ENCODE peak calls at places on chromosomes 7 and 10, in nine cellular contexts. One of them, this sample, is unnamed.

GRCh38 chr7:152511736-152512135 is 75.9 kb upstream of the KMT2C start:
- DNase-seq in GM06990: no peak
- DNase-seq in cardiac muscle cell: peak; percentile 5
- DNase-seq in CD8-positive, alpha-beta T cell: no peak
- DNase-seq in NT2/D1: no peak
- DNase-seq in heart right ventricle: no peak
- DNase-seq in esophagus muscularis mucosa: no peak
- DNase-seq in WERI-Rb-1: no peak
- DNase-seq in IMR-90: no peak
- DNase-seq in this sample: no peak

GRCh38 chr10:125629758-125630376 is 53.1 kb downstream of the TEX36 start:
- DNase-seq in GM06990: no peak
- DNase-seq in cardiac muscle cell: peak; percentile 37
- DNase-seq in CD8-positive, alpha-beta T cell: no peak
- DNase-seq in NT2/D1: no peak
- DNase-seq in heart right ventricle: no peak
- DNase-seq in esophagus muscularis mucosa: no peak
- DNase-seq in WERI-Rb-1: no peak
- DNase-seq in IMR-90: peak; percentile 53
- DNase-seq in this sample: no peak

GRCh38 chr7:73828107-73828803 is 2.5 kb upstream of the CLDN4 start:
- DNase-seq in GM06990: no peak
- DNase-seq in cardiac muscle cell: peak; percentile 40
- DNase-seq in CD8-positive, alpha-beta T cell: no peak
- DNase-seq in NT2/D1: no peak
- DNase-seq in heart right ventricle: no peak
- DNase-seq in esophagus muscularis mucosa: no peak
- DNase-seq in WERI-Rb-1: peak; percentile 63
- DNase-seq in IMR-90: peak; percentile 64
- DNase-seq in this sample: no peak

GRCh38 chr10:35631404-35631803 is 10.7 kb downstream of the FZD8 start:
- DNase-seq in GM06990: no peak
- DNase-seq in cardiac muscle cell: no peak
- DNase-seq in CD8-positive, alpha-beta T cell: no peak
- DNase-seq in NT2/D1: no peak
- DNase-seq in heart right ventricle: no peak
- DNase-seq in esophagus muscularis mucosa: no peak
- DNase-seq in WERI-Rb-1: no peak
- DNase-seq in IMR-90: no peak
- DNase-seq in this sample: no peak

GRCh38 chr7:77338260-77338659 is 77.9 kb downstream of the GSAP start:
- DNase-seq in GM06990: no peak
- DNase-seq in cardiac muscle cell: no peak
- DNase-seq in CD8-positive, alpha-beta T cell: no peak
- DNase-seq in NT2/D1: no peak
- DNase-seq in heart right ventricle: no peak
- DNase-seq in esophagus muscularis mucosa: no peak
- DNase-seq in WERI-Rb-1: no peak
- DNase-seq in IMR-90: no peak
- DNase-seq in this sample: no peak

GRCh38 chr10:87842776-87843497 is 20.4 kb downstream of the KLLN start:
- DNase-seq in GM06990: no peak
- DNase-seq in cardiac muscle cell: peak; percentile 74
- DNase-seq in CD8-positive, alpha-beta T cell: no peak
- DNase-seq in NT2/D1: no peak
- DNase-seq in heart right ventricle: no peak
- DNase-seq in esophagus muscularis mucosa: no peak
- DNase-seq in WERI-Rb-1: no peak
- DNase-seq in IMR-90: peak; percentile 84
- DNase-seq in this sample: no peak

GRCh38 chr7:16210171-16210570 is 211.2 kb downstream of the CRPPA start:
- DNase-seq in GM06990: no peak
- DNase-seq in cardiac muscle cell: no peak
- DNase-seq in CD8-positive, alpha-beta T cell: no peak
- DNase-seq in NT2/D1: no peak
- DNase-seq in heart right ventricle: no peak
- DNase-seq in esophagus muscularis mucosa: no peak
- DNase-seq in WERI-Rb-1: no peak
- DNase-seq in IMR-90: no peak
- DNase-seq in this sample: no peak

GRCh38 chr7:41886906-41887311 is 184.0 kb upstream of the INHBA start:
- DNase-seq in GM06990: no peak
- DNase-seq in cardiac muscle cell: peak; percentile 95
- DNase-seq in CD8-positive, alpha-beta T cell: no peak
- DNase-seq in NT2/D1: no peak
- DNase-seq in heart right ventricle: peak; percentile 58
- DNase-seq in esophagus muscularis mucosa: no peak
- DNase-seq in WERI-Rb-1: peak; percentile 15
- DNase-seq in IMR-90: peak; percentile 98
- DNase-seq in this sample: peak; percentile 89

GRCh38 chr7:82559203-82559805 is 115.7 kb upstream of the CACNA2D1 start:
- DNase-seq in GM06990: peak; percentile 11
- DNase-seq in cardiac muscle cell: no peak
- DNase-seq in CD8-positive, alpha-beta T cell: no peak
- DNase-seq in NT2/D1: no peak
- DNase-seq in heart right ventricle: no peak
- DNase-seq in esophagus muscularis mucosa: no peak
- DNase-seq in WERI-Rb-1: peak; percentile 92
- DNase-seq in IMR-90: no peak
- DNase-seq in this sample: no peak

GRCh38 chr7:84372155-84372621 is 177.6 kb upstream of the SEMA3A start:
- DNase-seq in GM06990: no peak
- DNase-seq in cardiac muscle cell: peak; percentile 92
- DNase-seq in CD8-positive, alpha-beta T cell: no peak
- DNase-seq in NT2/D1: no peak
- DNase-seq in heart right ventricle: no peak
- DNase-seq in esophagus muscularis mucosa: no peak
- DNase-seq in WERI-Rb-1: peak; percentile 11
- DNase-seq in IMR-90: peak; percentile 98
- DNase-seq in this sample: no peak

GRCh38 chr10:124649209-124649608 is 95.0 kb downstream of the FAM53B start:
- DNase-seq in GM06990: no peak
- DNase-seq in cardiac muscle cell: no peak
- DNase-seq in CD8-positive, alpha-beta T cell: no peak
- DNase-seq in NT2/D1: no peak
- DNase-seq in heart right ventricle: peak; percentile 56
- DNase-seq in esophagus muscularis mucosa: no peak
- DNase-seq in WERI-Rb-1: no peak
- DNase-seq in IMR-90: no peak
- DNase-seq in this sample: no peak

GRCh38 chr7:17640730-17641377 is 299.4 kb downstream of the SNX13 start:
- DNase-seq in GM06990: no peak
- DNase-seq in cardiac muscle cell: peak; percentile 61
- DNase-seq in CD8-positive, alpha-beta T cell: no peak
- DNase-seq in NT2/D1: peak; percentile 65
- DNase-seq in heart right ventricle: no peak
- DNase-seq in esophagus muscularis mucosa: no peak
- DNase-seq in WERI-Rb-1: peak; percentile 44
- DNase-seq in IMR-90: peak; percentile 31
- DNase-seq in this sample: no peak

GRCh38 chr7:139088268-139088667 is 21.3 kb downstream of the ZC3HAV1 start:
- DNase-seq in GM06990: no peak
- DNase-seq in cardiac muscle cell: no peak
- DNase-seq in CD8-positive, alpha-beta T cell: no peak
- DNase-seq in NT2/D1: no peak
- DNase-seq in heart right ventricle: no peak
- DNase-seq in esophagus muscularis mucosa: no peak
- DNase-seq in WERI-Rb-1: no peak
- DNase-seq in IMR-90: no peak
- DNase-seq in this sample: no peak

GRCh38 chr7:139089118-139089517 is 20.4 kb downstream of the ZC3HAV1 start:
- DNase-seq in GM06990: no peak
- DNase-seq in cardiac muscle cell: no peak
- DNase-seq in CD8-positive, alpha-beta T cell: no peak
- DNase-seq in NT2/D1: no peak
- DNase-seq in heart right ventricle: no peak
- DNase-seq in esophagus muscularis mucosa: no peak
- DNase-seq in WERI-Rb-1: no peak
- DNase-seq in IMR-90: no peak
- DNase-seq in this sample: no peak

GRCh38 chr7:139084709-139085108 is 24.8 kb downstream of the ZC3HAV1 start:
- DNase-seq in GM06990: no peak
- DNase-seq in cardiac muscle cell: no peak
- DNase-seq in CD8-positive, alpha-beta T cell: no peak
- DNase-seq in NT2/D1: no peak
- DNase-seq in heart right ventricle: no peak
- DNase-seq in esophagus muscularis mucosa: no peak
- DNase-seq in WERI-Rb-1: no peak
- DNase-seq in IMR-90: no peak
- DNase-seq in this sample: no peak

GRCh38 chr7:139086454-139086853 is 23.1 kb downstream of the ZC3HAV1 start:
- DNase-seq in GM06990: no peak
- DNase-seq in cardiac muscle cell: no peak
- DNase-seq in CD8-positive, alpha-beta T cell: no peak
- DNase-seq in NT2/D1: no peak
- DNase-seq in heart right ventricle: no peak
- DNase-seq in esophagus muscularis mucosa: no peak
- DNase-seq in WERI-Rb-1: no peak
- DNase-seq in IMR-90: no peak
- DNase-seq in this sample: no peak

GRCh38 chr7:139087212-139087611 is 22.3 kb downstream of the ZC3HAV1 start:
- DNase-seq in GM06990: no peak
- DNase-seq in cardiac muscle cell: no peak
- DNase-seq in CD8-positive, alpha-beta T cell: no peak
- DNase-seq in NT2/D1: no peak
- DNase-seq in heart right ventricle: no peak
- DNase-seq in esophagus muscularis mucosa: no peak
- DNase-seq in WERI-Rb-1: no peak
- DNase-seq in IMR-90: no peak
- DNase-seq in this sample: no peak
- H3K36me3 ChIP-seq in GM06990: peaks cover 23% of the 10 kb centered on the region
- H3K36me3 ChIP-seq in cardiac muscle cell: peaks cover 10% of the 10 kb centered on the region
- H3K36me3 ChIP-seq in CD8-positive, alpha-beta T cell: peaks cover 66% of the 10 kb centered on the region
- H3K36me3 ChIP-seq in NT2/D1: peaks cover 36% of the 10 kb centered on the region
- H3K36me3 ChIP-seq in heart right ventricle: no peaks in the 10 kb centered on the region
- H3K36me3 ChIP-seq in esophagus muscularis mucosa: peaks cover 47% of the 10 kb centered on the region
- H3K36me3 ChIP-seq in WERI-Rb-1: peaks cover 32% of the 10 kb centered on the region
- H3K36me3 ChIP-seq in IMR-90: peaks cover 16% of the 10 kb centered on the region
- H3K36me3 ChIP-seq in this sample: peaks cover 4% of the 10 kb centered on the region

DNA sequence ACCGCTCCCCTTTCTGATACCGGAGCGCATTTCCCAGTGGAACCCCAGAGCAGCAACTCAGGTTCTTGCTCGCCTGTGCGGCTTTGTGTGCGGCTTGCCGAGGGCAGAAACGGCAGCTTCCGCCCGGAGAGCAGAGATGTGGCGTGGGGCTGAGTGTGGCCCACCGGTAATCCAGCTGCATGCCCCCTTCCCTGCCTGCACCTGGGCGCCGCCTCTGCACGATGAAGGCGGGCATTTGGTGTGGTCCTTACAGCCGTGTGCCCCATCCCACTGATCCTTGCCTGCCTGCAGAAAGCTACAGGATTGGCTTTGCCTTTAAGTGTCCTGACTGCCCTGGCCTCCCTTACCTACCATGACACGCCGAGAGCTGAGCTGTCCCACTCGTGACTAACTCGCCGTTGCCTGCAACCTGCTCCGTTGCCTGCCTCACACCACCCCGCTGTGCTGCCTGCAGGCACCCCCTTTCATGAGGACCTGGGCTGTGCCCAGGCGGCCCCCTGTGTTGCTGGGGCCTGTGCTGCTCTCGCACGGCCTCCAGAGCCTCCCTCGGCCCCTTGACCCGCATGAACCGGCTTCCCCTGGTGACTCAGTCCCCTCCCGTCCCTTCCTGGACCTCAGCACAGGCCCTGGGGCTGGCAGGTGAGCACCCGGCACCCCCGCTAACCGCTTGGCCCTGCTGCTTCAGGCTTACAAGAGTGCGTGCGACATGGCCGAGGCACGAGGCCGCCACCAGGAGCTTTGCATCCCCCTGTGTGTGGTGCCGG is 48.0 kb downstream of the PITRM1 start:
- DNase-seq in GM06990: no peak
- DNase-seq in cardiac muscle cell: no peak
- DNase-seq in CD8-positive, alpha-beta T cell: no peak
- DNase-seq in NT2/D1: no peak
- DNase-seq in heart right ventricle: no peak
- DNase-seq in esophagus muscularis mucosa: no peak
- DNase-seq in WERI-Rb-1: no peak
- DNase-seq in IMR-90: no peak
- DNase-seq in this sample: peak; percentile 44
- H3K36me3 ChIP-seq in GM06990: peaks cover 42% of the 10 kb centered on the region
- H3K36me3 ChIP-seq in cardiac muscle cell: peaks cover 61% of the 10 kb centered on the region
- H3K36me3 ChIP-seq in CD8-positive, alpha-beta T cell: no peaks in the 10 kb centered on the region
- H3K36me3 ChIP-seq in NT2/D1: peaks cover 77% of the 10 kb centered on the region
- H3K36me3 ChIP-seq in heart right ventricle: no peaks in the 10 kb centered on the region
- H3K36me3 ChIP-seq in esophagus muscularis mucosa: peaks cover 58% of the 10 kb centered on the region
- H3K36me3 ChIP-seq in WERI-Rb-1: no peaks in the 10 kb centered on the region
- H3K36me3 ChIP-seq in IMR-90: peaks cover 85% of the 10 kb centered on the region
- H3K36me3 ChIP-seq in this sample: peaks cover 1% of the 10 kb centered on the region

GRCh38 chr10:78065616-78066410 is 32.1 kb downstream of the RPS24 start:
- DNase-seq in GM06990: no peak
- DNase-seq in cardiac muscle cell: no peak
- DNase-seq in CD8-positive, alpha-beta T cell: no peak
- DNase-seq in NT2/D1: no peak
- DNase-seq in heart right ventricle: no peak
- DNase-seq in esophagus muscularis mucosa: no peak
- DNase-seq in WERI-Rb-1: no peak
- DNase-seq in IMR-90: no peak
- DNase-seq in this sample: no peak
- H3K36me3 ChIP-seq in GM06990: no peaks in the 10 kb centered on the region
- H3K36me3 ChIP-seq in cardiac muscle cell: no peaks in the 10 kb centered on the region
- H3K36me3 ChIP-seq in CD8-positive, alpha-beta T cell: no peaks in the 10 kb centered on the region
- H3K36me3 ChIP-seq in NT2/D1: no peaks in the 10 kb centered on the region
- H3K36me3 ChIP-seq in heart right ventricle: no peaks in the 10 kb centered on the region
- H3K36me3 ChIP-seq in esophagus muscularis mucosa: no peaks in the 10 kb centered on the region
- H3K36me3 ChIP-seq in WERI-Rb-1: no peaks in the 10 kb centered on the region
- H3K36me3 ChIP-seq in IMR-90: no peaks in the 10 kb centered on the region
- H3K36me3 ChIP-seq in this sample: no peaks in the 10 kb centered on the region

GRCh38 chr7:66639773-66640172 is 11.1 kb downstream of the KCTD7 start:
- DNase-seq in GM06990: no peak
- DNase-seq in cardiac muscle cell: no peak
- DNase-seq in CD8-positive, alpha-beta T cell: no peak
- DNase-seq in NT2/D1: no peak
- DNase-seq in heart right ventricle: no peak
- DNase-seq in esophagus muscularis mucosa: no peak
- DNase-seq in WERI-Rb-1: no peak
- DNase-seq in IMR-90: no peak
- DNase-seq in this sample: no peak
- H3K36me3 ChIP-seq in GM06990: peaks cover 12% of the 10 kb centered on the region
- H3K36me3 ChIP-seq in cardiac muscle cell: peaks cover 17% of the 10 kb centered on the region
- H3K36me3 ChIP-seq in CD8-positive, alpha-beta T cell: peaks cover 52% of the 10 kb centered on the region
- H3K36me3 ChIP-seq in NT2/D1: peaks cover 73% of the 10 kb centered on the region
- H3K36me3 ChIP-seq in heart right ventricle: peaks cover 7% of the 10 kb centered on the region
- H3K36me3 ChIP-seq in esophagus muscularis mucosa: peaks cover 76% of the 10 kb centered on the region
- H3K36me3 ChIP-seq in WERI-Rb-1: peaks cover 48% of the 10 kb centered on the region
- H3K36me3 ChIP-seq in IMR-90: peaks cover 52% of the 10 kb centered on the region
- H3K36me3 ChIP-seq in this sample: peaks cover 10% of the 10 kb centered on the region

GRCh38 chr7:99422091-99422624 is 13.4 kb downstream of the BUD31 start:
- DNase-seq in GM06990: no peak
- DNase-seq in cardiac muscle cell: no peak
- DNase-seq in CD8-positive, alpha-beta T cell: no peak
- DNase-seq in NT2/D1: no peak
- DNase-seq in heart right ventricle: no peak
- DNase-seq in esophagus muscularis mucosa: no peak
- DNase-seq in WERI-Rb-1: no peak
- DNase-seq in IMR-90: no peak
- DNase-seq in this sample: no peak
- H3K36me3 ChIP-seq in GM06990: peaks cover 31% of the 10 kb centered on the region
- H3K36me3 ChIP-seq in cardiac muscle cell: peaks cover 36% of the 10 kb centered on the region
- H3K36me3 ChIP-seq in CD8-positive, alpha-beta T cell: peaks cover 42% of the 10 kb centered on the region
- H3K36me3 ChIP-seq in NT2/D1: peaks cover 81% of the 10 kb centered on the region
- H3K36me3 ChIP-seq in heart right ventricle: peaks cover 8% of the 10 kb centered on the region
- H3K36me3 ChIP-seq in esophagus muscularis mucosa: peaks cover 80% of the 10 kb centered on the region
- H3K36me3 ChIP-seq in WERI-Rb-1: peaks cover 74% of the 10 kb centered on the region
- H3K36me3 ChIP-seq in IMR-90: peaks cover 63% of the 10 kb centered on the region
- H3K36me3 ChIP-seq in this sample: peaks cover 13% of the 10 kb centered on the region

GRCh38 chr10:63197304-63198092 is 64.4 kb downstream of the NRBF2 start:
- DNase-seq in GM06990: no peak
- DNase-seq in cardiac muscle cell: peak; percentile 94
- DNase-seq in CD8-positive, alpha-beta T cell: no peak
- DNase-seq in NT2/D1: no peak
- DNase-seq in heart right ventricle: no peak
- DNase-seq in esophagus muscularis mucosa: no peak
- DNase-seq in WERI-Rb-1: no peak
- DNase-seq in IMR-90: peak; percentile 93
- DNase-seq in this sample: no peak
- H3K36me3 ChIP-seq in GM06990: no peaks in the 10 kb centered on the region
- H3K36me3 ChIP-seq in cardiac muscle cell: peaks cover 77% of the 10 kb centered on the region
- H3K36me3 ChIP-seq in CD8-positive, alpha-beta T cell: peaks cover 12% of the 10 kb centered on the region
- H3K36me3 ChIP-seq in NT2/D1: peaks cover 47% of the 10 kb centered on the region
- H3K36me3 ChIP-seq in heart right ventricle: no peaks in the 10 kb centered on the region
- H3K36me3 ChIP-seq in esophagus muscularis mucosa: peaks cover 19% of the 10 kb centered on the region
- H3K36me3 ChIP-seq in WERI-Rb-1: peaks cover 71% of the 10 kb centered on the region
- H3K36me3 ChIP-seq in IMR-90: peaks cover 14% of the 10 kb centered on the region
- H3K36me3 ChIP-seq in this sample: no peaks in the 10 kb centered on the region

This sample was measured in aorta.